ENCODE peak calls at places on chromosomes 1 and 21, in five cellular contexts. G is GM12878, O is SK-N-SH, S is K562, A is HCT116. T is an unnamed sample.

GRCh38 chr1:20405893-20406604 is 80.0 kb downstream of the CAMK2N1 start:
- DNase-seq in G (no peak), O (no peak), S (no peak), A (no peak), T (no peak)

GRCh38 chr21:33300701-33301631 is 23.8 kb upstream of the IFNAR1 start:
- DNase-seq in G (no peak), O (peak; percentile 52), S (peak; percentile 30), A (no peak), T (no peak)

GRCh38 chr1:2789164-2789985 is 12.1 kb downstream of the TTC34 start:
- DNase-seq in G (no peak), O (no peak), S (no peak), A (no peak), T (no peak)

GRCh38 chr1:52904590-52905375 is 16.8 kb downstream of the ECHDC2 start:
- DNase-seq in G (no peak), O (peak; percentile 88), S (peak; percentile 89), A (peak; percentile 10), T (peak; percentile 81)

GRCh38 chr21:45637883-45638282 is 5.6 kb upstream of the PCBP3 start:
- DNase-seq in G (no peak), O (no peak), S (no peak), A (no peak), T (no peak)

GRCh38 chr21:38310619-38311018 is 53.8 kb downstream of the KCNJ15 start:
- DNase-seq in G (no peak), O (no peak), S (no peak), A (no peak), T (no peak)

GRCh38 chr21:44485254-44485793 is 30.0 kb downstream of the LRRC3 start:
- DNase-seq in G (no peak), O (peak; percentile 83), S (peak; percentile 51), A (peak; percentile 46), T (peak; percentile 60)

GRCh38 chr1:63607322-63607721 is 14.1 kb downstream of the PGM1 start:
- DNase-seq in G (no peak), O (no peak), S (no peak), A (no peak), T (no peak)

GRCh38 chr1:150477320-150477719 is 9.9 kb upstream of the TARS2 start:
- DNase-seq in G (no peak), O (no peak), S (no peak), A (no peak), T (no peak)

GRCh38 chr1:41483960-41484844 is at the start of gene EDN2:
- DNase-seq in G (no peak), O (peak; percentile 76), S (no peak), A (no peak), T (no peak)

GRCh38 chr1:182200025-182200814 is 138.7 kb upstream of the ZNF648 start:
- DNase-seq in G (no peak), O (no peak), S (peak; percentile 85), A (no peak), T (no peak)

GRCh38 chr1:3270403-3271245 is 183.8 kb upstream of the ARHGEF16 start:
- DNase-seq in G (no peak), O (no peak), S (no peak), A (no peak), T (no peak)

GRCh38 chr1:10415211-10415930 is 14.9 kb upstream of the CENPS start:
- DNase-seq in G (no peak), O (no peak), S (peak; percentile 87), A (no peak), T (no peak)

GRCh38 chr1:15020943-15021745 is 132.4 kb upstream of the TMEM51 start:
- DNase-seq in G (no peak), O (no peak), S (no peak), A (no peak), T (no peak)

GRCh38 chr1:244371294-244372141 is 80.2 kb downstream of the ADSS2 start:
- DNase-seq in G (no peak), O (no peak), S (no peak), A (no peak), T (no peak)

GRCh38 chr1:87451229-87451900 is 122.7 kb downstream of the LMO4 start:
- DNase-seq in G (no peak), O (no peak), S (no peak), A (no peak), T (no peak)

GRCh38 chr21:43810505-43811261 is 21.3 kb downstream of the RRP1 start:
- DNase-seq in G (peak; percentile 51), O (peak; percentile 96), S (peak; percentile 96), A (peak; percentile 36), T (peak; percentile 41)

GRCh38 chr1:199182151-199182843 is 543.5 kb downstream of the PTPRC start:
- DNase-seq in G (no peak), O (no peak), S (no peak), A (no peak), T (no peak)

GRCh38 chr1:18921506-18922251 is 19.3 kb upstream of the ALDH4A1 start:
- DNase-seq in G (no peak), O (no peak), S (no peak), A (no peak), T (no peak)

GRCh38 chr1:81729818-81730217 is 70.9 kb upstream of the ADGRL2 start:
- DNase-seq in G (no peak), O (no peak), S (no peak), A (no peak), T (no peak)

GRCh38 chr1:13960376-13960987 is 260.5 kb downstream of the PRDM2 start:
- DNase-seq in G (peak; percentile 17), O (peak; percentile 65), S (peak; percentile 73), A (peak; percentile 44), T (peak; percentile 53)

GRCh38 chr1:157496121-157496526 is 56.2 kb downstream of the FCRL5 start:
- DNase-seq in G (no peak), O (peak; percentile 42), S (peak; percentile 49), A (peak; percentile 26), T (no peak)

GRCh38 chr1:229031491-229032341 is 239.2 kb upstream of the RAB4A start:
- DNase-seq in G (no peak), O (no peak), S (no peak), A (no peak), T (no peak)

DNA sequence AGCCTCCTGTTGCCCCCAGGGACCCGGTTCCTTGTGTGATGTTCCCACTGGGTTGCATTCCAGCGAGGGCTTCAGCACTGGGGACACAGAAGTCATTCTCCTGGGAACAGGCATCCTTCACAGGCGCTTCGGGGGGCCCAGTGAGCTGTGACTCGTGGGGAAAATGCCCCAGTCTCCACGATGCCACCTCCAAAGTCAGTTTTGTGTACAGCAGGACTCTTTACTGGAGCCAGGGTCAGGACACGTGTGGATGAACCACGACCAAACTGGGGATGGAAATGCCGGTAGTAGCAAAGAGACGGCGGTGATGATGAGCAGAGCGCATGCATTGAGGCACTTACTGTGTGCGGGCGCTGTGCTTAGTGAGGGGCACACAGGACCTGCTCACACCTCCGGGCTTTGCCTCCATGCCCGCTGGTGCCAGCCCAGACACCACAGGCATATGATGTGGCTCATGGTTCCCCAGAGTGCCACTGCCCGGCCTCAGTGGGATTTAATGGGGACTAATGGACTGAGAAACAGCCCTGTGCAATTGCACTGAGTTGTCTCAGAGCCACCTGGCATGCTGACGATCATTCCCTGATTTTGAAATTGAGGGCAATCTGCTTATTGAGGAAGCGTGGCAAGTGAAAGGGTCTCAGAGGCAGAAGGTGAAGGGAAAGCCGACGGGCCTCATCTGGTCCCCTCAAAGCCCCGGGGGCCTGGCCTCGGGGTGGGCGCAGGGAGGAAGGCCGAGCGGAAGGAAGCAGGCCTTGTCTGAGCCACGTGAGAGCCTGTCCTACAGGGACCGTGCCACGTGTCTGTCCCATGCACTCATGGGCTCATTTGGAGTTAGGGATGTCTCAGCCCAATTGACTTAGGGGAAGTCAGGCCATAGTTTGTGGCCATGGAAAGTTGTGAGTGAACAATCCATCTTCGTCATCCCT is 91.4 kb downstream of the PDE9A start:
- DNase-seq in G (no peak), O (no peak), S (no peak), A (no peak), T (no peak)
- TF ChIP-seq RAD21 in G (no peak), O (no peak), S (no peak), A (no peak), T (no peak)

GRCh38 chr1:43786975-43787374 is 79.6 kb downstream of the ST3GAL3 start:
- DNase-seq in G (no peak), O (peak; percentile 24), S (no peak), A (no peak), T (no peak)
- TF ChIP-seq POLR2AphosphoS5 in G (no peak), O (no peak), S (no peak), A (no peak), T (no peak)

GRCh38 chr1:179777731-179778130 is 34.6 kb downstream of the FAM163A start:
- DNase-seq in G (no peak), O (no peak), S (no peak), A (no peak), T (no peak)

GRCh38 chr1:179779645-179780272 is 36.7 kb downstream of the FAM163A start:
- DNase-seq in G (no peak), O (no peak), S (no peak), A (no peak), T (no peak)

GRCh38 chr1:179785025-179785424 is 41.9 kb downstream of the FAM163A start:
- DNase-seq in G (no peak), O (peak; percentile 32), S (no peak), A (no peak), T (no peak)

GRCh38 chr1:179786815-179787736 is 44.0 kb downstream of the FAM163A start:
- DNase-seq in G (no peak), O (peak; percentile 75), S (no peak), A (no peak), T (no peak)

GRCh38 chr1:179781962-179782361 is 38.9 kb downstream of the FAM163A start:
- DNase-seq in G (no peak), O (peak; percentile 83), S (no peak), A (no peak), T (no peak)
- TF ChIP-seq RAD21 in G (no peak), O (peak; percentile 53), S (no peak), A (no peak), T (no peak)

GRCh38 chr1:203630697-203631096 is 4.1 kb downstream of the ATP2B4 start:
- DNase-seq in G (no peak), O (no peak), S (no peak), A (no peak), T (no peak)
- TF ChIP-seq POLR2AphosphoS5 in G (no peak), O (no peak), S (no peak), A (no peak), T (no peak)

GRCh38 chr1:217106231-217106630 is 383.0 kb upstream of the ESRRG start:
- DNase-seq in G (no peak), O (no peak), S (no peak), A (no peak), T (no peak)
- TF ChIP-seq RAD21 in G (no peak), O (no peak), S (no peak), A (no peak), T (no peak)

GRCh38 chr1:51100264-51100880 is 1.7 kb upstream of the C1orf185 start:
- DNase-seq in G (peak; percentile 19), O (peak; percentile 42), S (no peak), A (no peak), T (no peak)

GRCh38 chr1:51101976-51102375 is at the start of gene C1orf185:
- DNase-seq in G (no peak), O (no peak), S (no peak), A (no peak), T (no peak)
- TF ChIP-seq POLR2AphosphoS5 in G (no peak), O (no peak), S (no peak), A (no peak), T (no peak)

T was measured in H1.